ENCODE peak calls at places on chromosomes 3 and 15, in seven cellular contexts. One of them, this sample, is unnamed.

GRCh38 chr3:159667261-159667660 is 321.4 kb upstream of the IL12A start:
- DNase-seq in psoas muscle: no peak
- DNase-seq in GM13976: no peak
- DNase-seq in brain microvascular endothelial cell: no peak
- DNase-seq in nephron progenitor cell: no peak
- DNase-seq in thoracic aorta: no peak
- DNase-seq in choroid plexus epithelial cell: no peak
- DNase-seq in this sample: no peak

GRCh38 chr3:30511524-30512278 is 94.7 kb upstream of the TGFBR2 start:
- DNase-seq in psoas muscle: no peak
- DNase-seq in GM13976: no peak
- DNase-seq in brain microvascular endothelial cell: peak
- DNase-seq in nephron progenitor cell: no peak
- DNase-seq in thoracic aorta: no peak
- DNase-seq in choroid plexus epithelial cell: peak
- DNase-seq in this sample: no peak

GRCh38 chr15:99070268-99070667 is 34.6 kb upstream of the SYNM start:
- DNase-seq in psoas muscle: no peak
- DNase-seq in GM13976: no peak
- DNase-seq in brain microvascular endothelial cell: no peak
- DNase-seq in nephron progenitor cell: no peak
- DNase-seq in thoracic aorta: no peak
- DNase-seq in choroid plexus epithelial cell: no peak
- DNase-seq in this sample: no peak

GRCh38 chr3:154135511-154136173 is 14.5 kb downstream of the ARHGEF26 start:
- DNase-seq in psoas muscle: no peak
- DNase-seq in GM13976: no peak
- DNase-seq in brain microvascular endothelial cell: no peak
- DNase-seq in nephron progenitor cell: no peak
- DNase-seq in thoracic aorta: no peak
- DNase-seq in choroid plexus epithelial cell: peak
- DNase-seq in this sample: no peak

GRCh38 chr3:184540777-184541681 is 20.6 kb upstream of the EPHB3 start:
- DNase-seq in psoas muscle: no peak
- DNase-seq in GM13976: peak
- DNase-seq in brain microvascular endothelial cell: peak
- DNase-seq in nephron progenitor cell: peak
- DNase-seq in thoracic aorta: no peak
- DNase-seq in choroid plexus epithelial cell: peak
- DNase-seq in this sample: peak

GRCh38 chr3:141386611-141387110 is 18.4 kb downstream of the ZBTB38 start:
- DNase-seq in psoas muscle: no peak
- DNase-seq in GM13976: no peak
- DNase-seq in brain microvascular endothelial cell: no peak
- DNase-seq in nephron progenitor cell: no peak
- DNase-seq in thoracic aorta: no peak
- DNase-seq in choroid plexus epithelial cell: peak
- DNase-seq in this sample: no peak

GRCh38 chr15:53549697-53550315 is 209.7 kb downstream of the WDR72 start:
- DNase-seq in psoas muscle: no peak
- DNase-seq in GM13976: no peak
- DNase-seq in brain microvascular endothelial cell: no peak
- DNase-seq in nephron progenitor cell: no peak
- DNase-seq in thoracic aorta: no peak
- DNase-seq in choroid plexus epithelial cell: no peak
- DNase-seq in this sample: no peak

GRCh38 chr3:188286087-188286513 is 132.1 kb downstream of the LPP start:
- DNase-seq in psoas muscle: peak
- DNase-seq in GM13976: no peak
- DNase-seq in brain microvascular endothelial cell: peak
- DNase-seq in nephron progenitor cell: no peak
- DNase-seq in thoracic aorta: no peak
- DNase-seq in choroid plexus epithelial cell: peak
- DNase-seq in this sample: no peak

GRCh38 chr15:64464271-64465005 is 4.1 kb downstream of the ZNF609 start:
- DNase-seq in psoas muscle: no peak
- DNase-seq in GM13976: no peak
- DNase-seq in brain microvascular endothelial cell: no peak
- DNase-seq in nephron progenitor cell: no peak
- DNase-seq in thoracic aorta: no peak
- DNase-seq in choroid plexus epithelial cell: no peak
- DNase-seq in this sample: no peak

GRCh38 chr3:189954733-189955665 is 165.7 kb downstream of the P3H2 start:
- DNase-seq in psoas muscle: no peak
- DNase-seq in GM13976: no peak
- DNase-seq in brain microvascular endothelial cell: no peak
- DNase-seq in nephron progenitor cell: no peak
- DNase-seq in thoracic aorta: no peak
- DNase-seq in choroid plexus epithelial cell: peak
- DNase-seq in this sample: no peak

GRCh38 chr3:21894459-21895083 is 143.6 kb upstream of the ZNF385D start:
- DNase-seq in psoas muscle: no peak
- DNase-seq in GM13976: no peak
- DNase-seq in brain microvascular endothelial cell: peak
- DNase-seq in nephron progenitor cell: peak
- DNase-seq in thoracic aorta: no peak
- DNase-seq in choroid plexus epithelial cell: peak
- DNase-seq in this sample: no peak

DNA sequence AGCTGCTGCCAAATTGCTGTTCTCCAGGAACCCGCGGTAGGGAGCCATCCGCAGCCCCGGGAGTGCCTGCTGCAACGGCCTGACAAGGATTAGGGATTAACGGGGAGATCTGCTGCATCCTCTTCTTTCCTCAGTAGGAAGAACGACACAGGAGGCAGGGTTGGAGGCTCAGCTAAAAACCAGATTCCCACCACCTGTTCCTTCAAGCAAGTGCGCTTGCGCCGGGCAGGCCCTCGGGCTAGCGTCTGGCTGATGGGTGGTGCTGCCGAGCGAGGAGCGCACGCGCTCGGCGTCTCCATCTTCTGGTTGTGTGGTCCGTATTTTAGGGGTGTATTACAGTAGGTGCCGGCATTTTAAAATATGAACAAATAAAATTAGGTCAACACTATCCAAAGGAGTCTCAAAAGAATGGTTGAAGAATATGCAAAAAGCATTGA is 25.4 kb upstream of the SLC25A26 start:
- DNase-seq in psoas muscle: peak
- DNase-seq in GM13976: peak
- DNase-seq in brain microvascular endothelial cell: peak
- DNase-seq in nephron progenitor cell: peak
- DNase-seq in thoracic aorta: no peak
- DNase-seq in choroid plexus epithelial cell: peak
- DNase-seq in this sample: peak
- TF ChIP-seq CTCF in psoas muscle: no peak
- TF ChIP-seq CTCF in GM13976: peak
- TF ChIP-seq CTCF in brain microvascular endothelial cell: peak
- TF ChIP-seq CTCF in nephron progenitor cell: no peak
- TF ChIP-seq CTCF in thoracic aorta: peak
- TF ChIP-seq CTCF in choroid plexus epithelial cell: peak
- TF ChIP-seq CTCF in this sample: peak

DNA sequence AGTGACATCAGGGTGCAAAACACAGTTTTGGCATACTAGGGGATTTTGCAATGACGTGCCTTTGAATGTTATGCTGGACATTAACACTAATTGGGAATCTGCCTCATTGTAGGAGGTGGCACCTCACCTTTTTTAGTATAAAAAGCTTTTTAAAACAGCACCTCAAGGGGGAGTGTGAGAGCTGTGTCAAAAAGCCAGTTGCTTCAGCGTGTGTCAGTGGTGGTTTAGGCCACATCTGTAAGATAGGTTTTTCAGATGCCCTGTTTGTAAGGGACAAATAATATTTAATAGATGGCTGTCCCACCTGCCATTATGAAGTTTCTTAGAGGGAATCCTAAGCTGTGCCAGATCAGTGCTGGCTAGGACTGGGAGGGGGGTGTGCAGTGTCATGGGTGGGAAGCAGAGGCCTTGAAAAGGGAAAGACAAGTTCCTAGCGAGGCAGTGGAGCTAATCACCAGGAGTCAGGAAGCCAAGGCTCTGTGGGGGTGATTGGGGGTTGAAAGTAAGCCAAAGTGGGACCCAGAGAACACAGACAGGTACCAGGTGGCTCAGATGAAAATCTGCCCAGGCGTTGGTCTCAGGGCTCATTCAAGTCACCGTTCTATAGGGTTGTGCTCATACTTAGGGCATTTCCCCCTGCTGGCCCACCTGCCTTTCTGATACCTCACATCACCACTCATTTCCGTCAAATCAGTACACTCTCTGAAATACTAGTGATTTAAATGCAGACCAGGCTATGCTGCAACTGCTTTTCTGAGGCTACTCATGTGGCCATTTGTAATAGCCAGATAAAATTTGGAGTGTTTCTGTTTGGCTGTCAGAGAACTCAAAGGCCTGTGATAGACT is 120.5 kb downstream of the BBX start:
- DNase-seq in psoas muscle: no peak
- DNase-seq in GM13976: no peak
- DNase-seq in brain microvascular endothelial cell: no peak
- DNase-seq in nephron progenitor cell: no peak
- DNase-seq in thoracic aorta: no peak
- DNase-seq in choroid plexus epithelial cell: peak
- DNase-seq in this sample: no peak
- TF ChIP-seq CTCF in psoas muscle: no peak
- TF ChIP-seq CTCF in GM13976: no peak
- TF ChIP-seq CTCF in brain microvascular endothelial cell: peak
- TF ChIP-seq CTCF in nephron progenitor cell: peak
- TF ChIP-seq CTCF in thoracic aorta: no peak
- TF ChIP-seq CTCF in choroid plexus epithelial cell: peak
- TF ChIP-seq CTCF in this sample: peak

DNA sequence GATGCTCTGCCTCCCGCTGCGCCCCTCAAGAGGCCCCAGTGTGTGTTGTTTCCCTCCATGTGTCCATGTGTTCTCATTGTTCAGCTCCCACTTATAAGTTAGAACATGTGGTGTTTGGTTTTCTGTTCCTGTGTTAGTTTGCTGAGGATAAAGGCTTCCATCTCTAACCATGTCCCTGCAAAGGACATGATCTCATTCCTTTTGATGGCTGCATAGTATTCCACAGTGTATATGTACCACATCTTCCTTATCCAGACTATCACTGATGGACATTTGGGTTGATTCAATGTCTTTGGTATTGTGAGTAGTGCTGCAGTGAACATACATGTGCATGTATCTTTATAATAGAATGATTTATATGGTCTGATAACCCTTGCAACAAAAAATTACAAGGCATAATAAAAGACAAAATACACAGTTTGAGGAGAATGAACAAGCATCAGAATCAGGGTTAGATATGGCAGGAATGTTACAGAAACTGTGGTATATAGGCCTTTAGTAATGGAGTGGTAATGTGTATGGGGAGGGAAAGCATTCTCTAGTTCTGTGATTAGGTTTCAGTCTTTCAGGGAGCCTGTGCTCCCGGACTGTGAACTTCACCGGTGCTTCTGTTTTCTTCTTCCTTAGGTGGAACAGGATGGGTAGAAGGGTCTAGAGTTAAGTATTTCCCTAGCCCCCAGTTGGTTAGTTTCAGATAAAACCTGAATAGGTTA is 27.1 kb downstream of the GRM2 start:
- DNase-seq in psoas muscle: no peak
- DNase-seq in GM13976: no peak
- DNase-seq in brain microvascular endothelial cell: no peak
- DNase-seq in nephron progenitor cell: no peak
- DNase-seq in thoracic aorta: no peak
- DNase-seq in choroid plexus epithelial cell: no peak
- DNase-seq in this sample: no peak
- TF ChIP-seq CTCF in psoas muscle: no peak
- TF ChIP-seq CTCF in GM13976: no peak
- TF ChIP-seq CTCF in brain microvascular endothelial cell: no peak
- TF ChIP-seq CTCF in nephron progenitor cell: no peak
- TF ChIP-seq CTCF in thoracic aorta: no peak
- TF ChIP-seq CTCF in choroid plexus epithelial cell: no peak
- TF ChIP-seq CTCF in this sample: no peak

GRCh38 chr3:182490601-182491485 is 302.5 kb upstream of the ATP11B start:
- DNase-seq in psoas muscle: no peak
- DNase-seq in GM13976: no peak
- DNase-seq in brain microvascular endothelial cell: no peak
- DNase-seq in nephron progenitor cell: no peak
- DNase-seq in thoracic aorta: no peak
- DNase-seq in choroid plexus epithelial cell: peak
- DNase-seq in this sample: no peak
- TF ChIP-seq CTCF in psoas muscle: peak
- TF ChIP-seq CTCF in GM13976: no peak
- TF ChIP-seq CTCF in brain microvascular endothelial cell: peak
- TF ChIP-seq CTCF in nephron progenitor cell: peak
- TF ChIP-seq CTCF in thoracic aorta: no peak
- TF ChIP-seq CTCF in choroid plexus epithelial cell: peak
- TF ChIP-seq CTCF in this sample: peak

DNA sequence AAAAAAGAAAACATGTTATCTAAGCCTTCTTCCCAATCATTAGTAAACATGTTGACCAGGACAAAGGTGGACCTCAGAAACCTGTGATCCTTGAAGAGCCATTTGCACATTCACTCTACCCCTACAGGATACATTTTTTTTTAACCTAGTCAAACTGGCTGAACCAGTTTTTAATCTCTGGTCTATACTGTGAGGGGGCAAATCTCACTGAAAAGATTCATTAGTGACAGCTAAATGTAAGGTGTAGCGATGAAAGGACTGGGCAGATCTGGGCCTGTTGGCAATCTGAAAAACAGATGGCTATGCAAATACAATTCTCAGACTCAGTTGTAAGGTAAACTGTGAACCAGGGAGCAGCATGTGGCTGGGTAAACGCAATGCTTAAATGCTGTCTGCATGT is 75.6 kb upstream of the SNTN start:
- DNase-seq in psoas muscle: no peak
- DNase-seq in GM13976: no peak
- DNase-seq in brain microvascular endothelial cell: no peak
- DNase-seq in nephron progenitor cell: no peak
- DNase-seq in thoracic aorta: no peak
- DNase-seq in choroid plexus epithelial cell: no peak
- DNase-seq in this sample: no peak
- TF ChIP-seq CTCF in psoas muscle: no peak
- TF ChIP-seq CTCF in GM13976: no peak
- TF ChIP-seq CTCF in brain microvascular endothelial cell: no peak
- TF ChIP-seq CTCF in nephron progenitor cell: no peak
- TF ChIP-seq CTCF in thoracic aorta: no peak
- TF ChIP-seq CTCF in choroid plexus epithelial cell: no peak
- TF ChIP-seq CTCF in this sample: no peak

GRCh38 chr3:66236281-66236680 is 15.5 kb downstream of the SLC25A26 start:
- DNase-seq in psoas muscle: no peak
- DNase-seq in GM13976: no peak
- DNase-seq in brain microvascular endothelial cell: no peak
- DNase-seq in nephron progenitor cell: peak
- DNase-seq in thoracic aorta: no peak
- DNase-seq in choroid plexus epithelial cell: peak
- DNase-seq in this sample: no peak
- TF ChIP-seq CTCF in psoas muscle: no peak
- TF ChIP-seq CTCF in GM13976: no peak
- TF ChIP-seq CTCF in brain microvascular endothelial cell: peak
- TF ChIP-seq CTCF in nephron progenitor cell: peak
- TF ChIP-seq CTCF in thoracic aorta: no peak
- TF ChIP-seq CTCF in choroid plexus epithelial cell: peak
- TF ChIP-seq CTCF in this sample: peak